ENCODE peak calls at places on chromosomes 7 and 10, in seven cellular contexts. K is HCT116, P is astrocyte, G is GM23248, Z is NT2/D1, R is GM12878, Y is colonic mucosa. E is an unnamed sample.

GRCh38 chr7:135121868-135122267 is 26.0 kb upstream of the TMEM140 start:
- DNase-seq in P (no peak), K (no peak), R (no peak), G (no peak), Y (no peak), Z (peak; percentile 15), E (no peak)

GRCh38 chr7:138555684-138556083 is 95.6 kb downstream of the TRIM24 start:
- DNase-seq in Z (no peak), G (no peak), K (no peak), P (no peak), Y (no peak), R (no peak), E (no peak)

GRCh38 chr10:3225589-3225988 is 53.0 kb upstream of the PITRM1 start:
- DNase-seq in Z (no peak), K (no peak), P (peak; percentile 85), R (no peak), Y (no peak), G (peak; percentile 74), E (peak; percentile 47)

GRCh38 chr7:50145801-50146338 is 52.8 kb upstream of the ZPBP start:
- DNase-seq in Z (no peak), G (no peak), Y (no peak), K (no peak), P (no peak), R (peak; percentile 63), E (no peak)

GRCh38 chr10:109386921-109387320 is 536.4 kb downstream of the XPNPEP1 start:
- DNase-seq in Z (no peak), P (no peak), K (no peak), R (no peak), Y (no peak), G (no peak), E (no peak)

GRCh38 chr10:102396751-102397151 is 1.2 kb downstream of the NFKB2 start:
- DNase-seq in K (no peak), Z (no peak), P (no peak), R (no peak), Y (no peak), G (no peak), E (no peak)

GRCh38 chr7:66877577-66878300 is 43.3 kb upstream of the TMEM248 start:
- DNase-seq in Z (no peak), Y (no peak), G (peak; percentile 44), P (no peak), K (no peak), R (peak; percentile 54), E (peak; percentile 3)

GRCh38 chr7:20383351-20383750 is 52.7 kb downstream of the ITGB8 start:
- DNase-seq in Z (no peak), Y (no peak), G (peak; percentile 25), R (no peak), P (no peak), K (no peak), E (no peak)

GRCh38 chr10:110779489-110779888 is 92.2 kb upstream of the PDCD4 start:
- DNase-seq in P (no peak), Y (no peak), Z (no peak), R (no peak), K (no peak), G (no peak), E (no peak)

GRCh38 chr7:139645572-139646523 is 122.4 kb downstream of the CLEC2L start:
- DNase-seq in G (peak; percentile 85), Y (peak; percentile 89), P (peak; percentile 45), K (peak; percentile 63), R (peak; percentile 28), Z (peak; percentile 90), E (peak; percentile 94)

GRCh38 chr10:113301342-113301984 is 251.4 kb upstream of the HABP2 start:
- DNase-seq in R (no peak), P (no peak), G (no peak), Z (no peak), Y (no peak), K (no peak), E (no peak)

GRCh38 chr10:58350619-58351323 is 16.0 kb downstream of the UBE2D1 start:
- DNase-seq in P (no peak), G (peak; percentile 23), K (no peak), Z (no peak), Y (no peak), R (no peak), E (no peak)

GRCh38 chr7:17015575-17015974 is 133.8 kb upstream of the AGR3 start:
- DNase-seq in K (no peak), Z (no peak), G (peak; percentile 71), Y (no peak), P (peak; percentile 80), R (no peak), E (peak; percentile 63)

GRCh38 chr10:118439824-118440223 is 97.7 kb upstream of the FAM204A start:
- DNase-seq in P (no peak), Y (no peak), G (no peak), R (no peak), K (no peak), Z (no peak), E (no peak)

GRCh38 chr7:71237945-71238344 is 106.0 kb downstream of the GALNT17 start:
- DNase-seq in R (no peak), K (no peak), Z (peak; percentile 27), P (no peak), Y (no peak), G (no peak), E (no peak)

GRCh38 chr10:3047622-3047995 is 19.7 kb upstream of the PFKP start:
- DNase-seq in Y (no peak), G (no peak), R (no peak), Z (no peak), P (no peak), K (no peak), E (no peak)

GRCh38 chr7:50147952-50148351 is 54.9 kb upstream of the ZPBP start:
- DNase-seq in P (no peak), Y (no peak), K (no peak), R (no peak), G (no peak), Z (no peak), E (no peak)

GRCh38 chr10:116195583-116195982 is 77.4 kb downstream of the GFRA1 start:
- DNase-seq in Z (no peak), R (no peak), G (no peak), Y (no peak), P (no peak), K (no peak), E (no peak)

GRCh38 chr10:63822496-63822895 is 301.3 kb downstream of the REEP3 start:
- DNase-seq in Z (no peak), G (no peak), R (no peak), Y (no peak), K (no peak), P (no peak), E (no peak)

GRCh38 chr10:69413221-69413865 is 3.4 kb downstream of the TACR2 start:
- DNase-seq in Y (no peak), P (peak; percentile 35), Z (peak; percentile 59), K (peak; percentile 34), R (no peak), G (peak; percentile 90), E (peak; percentile 93)

GRCh38 chr10:75465110-75465509 is 33.7 kb downstream of the LRMDA start:
- DNase-seq in Y (no peak), P (no peak), G (no peak), R (no peak), Z (no peak), K (no peak), E (peak; percentile 4)

GRCh38 chr10:132062641-132063390 is 2.9 kb upstream of the JAKMIP3 start:
- DNase-seq in P (no peak), R (no peak), Y (no peak), G (no peak), Z (no peak), K (no peak), E (no peak)

GRCh38 chr7:6260291-6261183 is 11.9 kb downstream of the CYTH3 start:
- DNase-seq in G (peak; percentile 65), Z (no peak), P (peak; percentile 67), R (no peak), Y (no peak), K (no peak), E (peak; percentile 84)

GRCh38 chr7:134850048-134850447 is 70.6 kb downstream of the CALD1 start:
- DNase-seq in G (no peak), Z (no peak), K (no peak), P (no peak), Y (no peak), R (no peak), E (no peak)

DNA sequence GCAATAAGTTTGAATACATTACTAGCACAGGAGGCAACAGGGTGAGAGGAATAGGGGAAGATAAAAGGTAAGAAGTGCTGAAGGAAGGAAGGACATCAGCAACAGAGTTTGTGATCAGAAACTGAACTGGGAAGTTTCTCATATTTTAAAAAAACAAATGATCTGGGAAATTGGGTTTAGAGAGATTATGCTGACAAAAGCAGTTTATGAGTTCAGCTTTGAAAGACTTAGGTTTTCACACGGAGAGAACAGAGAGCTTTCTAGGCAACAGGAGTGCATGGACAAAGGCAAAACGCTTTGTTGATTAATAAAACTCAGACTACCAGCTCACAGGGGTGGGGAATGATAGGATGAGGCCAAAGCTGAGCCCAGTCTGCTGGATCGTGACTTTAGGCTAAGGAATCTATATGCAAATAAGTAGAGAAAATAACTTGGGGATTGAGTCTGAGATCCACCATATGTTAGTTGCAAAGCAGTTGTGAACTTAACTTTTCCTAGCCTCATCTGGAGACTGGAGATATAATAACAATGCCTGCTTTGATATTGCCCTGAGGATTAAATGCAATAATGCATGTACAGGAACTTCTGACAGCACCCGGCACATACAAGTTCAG is 4.2 kb downstream of the OSBPL3 start:
- DNase-seq in Z (no peak), P (no peak), K (no peak), R (no peak), G (no peak), Y (no peak), E (peak; percentile 52)
- H3K4me3 ChIP-seq in Z (no peak overlapping the region), P (no peak overlapping the region), K (no peak overlapping the region), R (peak overlapping the region; percentile 50), G (no peak overlapping the region), Y (no peak overlapping the region), E (no peak overlapping the region)

DNA sequence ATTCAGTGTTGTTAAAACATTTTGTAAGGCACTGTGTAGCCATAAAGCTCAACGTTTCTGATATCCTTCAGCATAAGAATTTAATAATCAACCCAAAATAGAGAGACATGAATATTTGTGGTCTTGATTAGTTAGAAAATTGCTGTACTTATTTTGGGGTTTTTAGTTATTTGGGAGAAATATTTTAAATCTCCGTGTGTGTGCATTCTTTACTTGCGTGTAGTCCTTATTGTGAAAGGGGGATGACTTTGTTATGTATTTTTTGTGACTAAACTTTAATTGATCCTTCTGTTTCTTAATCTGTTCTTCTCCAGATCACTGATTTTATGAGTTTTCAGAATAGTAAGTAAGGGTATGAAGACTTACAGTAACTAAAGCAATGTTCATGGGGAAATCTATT is 81.2 kb downstream of the ZNRF2 start:
- DNase-seq in Y (no peak), G (peak; percentile 28), R (no peak), P (peak; percentile 26), Z (no peak), K (no peak), E (no peak)
- H3K9ac ChIP-seq in Y (no peak overlapping the region), G (no peak overlapping the region), R (no peak overlapping the region), P (no peak overlapping the region), Z (no peak overlapping the region), K (no peak overlapping the region), E (no peak overlapping the region)

GRCh38 chr10:71659739-71660136 is 59.8 kb downstream of the C10orf105 start:
- DNase-seq in Z (no peak), Y (no peak), P (no peak), K (no peak), R (no peak), G (no peak), E (no peak)
- H3K27me3 ChIP-seq in Z (peaks cover 56% of the 10 kb centered on the region), Y (no peaks in the 10 kb centered on the region), P (peaks cover 11% of the 10 kb centered on the region), K (no peaks in the 10 kb centered on the region), R (no peaks in the 10 kb centered on the region), G (peaks cover 6% of the 10 kb centered on the region), E (peaks cover 43% of the 10 kb centered on the region)

DNA sequence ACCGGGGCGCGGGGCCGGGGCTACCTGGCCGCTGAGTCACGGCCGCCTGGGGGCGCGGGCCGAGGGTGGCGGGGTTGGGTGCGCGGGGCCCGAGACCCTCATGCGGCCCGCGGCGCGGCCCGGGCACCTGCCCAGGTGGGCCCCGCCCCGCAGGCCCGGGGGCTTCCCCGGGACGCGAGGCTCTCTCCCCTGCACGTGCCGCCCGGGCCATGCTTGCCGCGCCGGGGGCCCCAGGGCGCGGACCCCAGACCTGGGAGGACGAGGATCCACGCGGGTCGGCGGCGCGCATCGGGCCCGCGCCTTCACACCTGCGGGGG is 402 bp downstream of the MAFK start:
- DNase-seq in R (no peak), Z (no peak), G (no peak), Y (no peak), K (no peak), P (no peak), E (no peak)
- H3K4me3 ChIP-seq in R (peak overlapping the region; percentile 63), Z (peak overlapping the region; percentile 50), G (peak overlapping the region; percentile 79), Y (peak overlapping the region; percentile 52), K (peak overlapping the region; percentile 82), P (peak overlapping the region; percentile 80), E (peak overlapping the region; percentile 84)

E was measured in adipocyte.